ENCODE peak calls at places on chromosomes 12 and 14, in five cellular contexts. U, E, I, C and R are unnamed samples. For H3K9me3 and H3K4me1, the result is how much of the 10 kb centered on the place peaks cover.

GRCh38 chr14:94011795-94012194 is 14.3 kb upstream of the OTUB2 start:
- DNase-seq in U (no peak), E (no peak), I (peak), C (peak), R (no peak)

GRCh38 chr12:96322720-96323119 is 77.5 kb downstream of the CDK17 start:
- DNase-seq in U (no peak), E (no peak), I (no peak), C (no peak), R (no peak)

GRCh38 chr14:21098134-21098891 is at the start of gene ZNF219:
- DNase-seq in U (peak), E (peak), I (peak), C (peak), R (peak)

GRCh38 chr14:49982522-49982951 is 89.7 kb downstream of the ARF6 start:
- DNase-seq in U (no peak), E (no peak), I (peak), C (no peak), R (no peak)

GRCh38 chr14:76951149-76951548 is 77.4 kb downstream of the IRF2BPL start:
- DNase-seq in U (no peak), E (no peak), I (no peak), C (no peak), R (no peak)

GRCh38 chr14:32075636-32076277 is 1.3 kb upstream of the ARHGAP5 start:
- DNase-seq in U (peak), E (peak), I (peak), C (no peak), R (peak)

GRCh38 chr12:72444566-72444965 is 172.4 kb downstream of the TRHDE start:
- DNase-seq in U (no peak), E (no peak), I (no peak), C (no peak), R (no peak)

GRCh38 chr14:49920260-49920659 is 27.4 kb downstream of the ARF6 start:
- DNase-seq in U (no peak), E (no peak), I (no peak), C (no peak), R (no peak)

GRCh38 chr12:89472508-89472907 is 52.1 kb downstream of the GALNT4 start:
- DNase-seq in U (no peak), E (no peak), I (peak), C (no peak), R (no peak)

GRCh38 chr12:12975322-12976077 is 23.5 kb upstream of the GPRC5D start:
- DNase-seq in U (no peak), E (no peak), I (peak), C (no peak), R (peak)

GRCh38 chr12:111761706-111762105 is 5.0 kb upstream of the ALDH2 start:
- DNase-seq in U (no peak), E (peak), I (no peak), C (no peak), R (no peak)

GRCh38 chr12:59486827-59487226 is 109.0 kb upstream of the SLC16A7 start:
- DNase-seq in U (no peak), E (no peak), I (no peak), C (no peak), R (no peak)

DNA sequence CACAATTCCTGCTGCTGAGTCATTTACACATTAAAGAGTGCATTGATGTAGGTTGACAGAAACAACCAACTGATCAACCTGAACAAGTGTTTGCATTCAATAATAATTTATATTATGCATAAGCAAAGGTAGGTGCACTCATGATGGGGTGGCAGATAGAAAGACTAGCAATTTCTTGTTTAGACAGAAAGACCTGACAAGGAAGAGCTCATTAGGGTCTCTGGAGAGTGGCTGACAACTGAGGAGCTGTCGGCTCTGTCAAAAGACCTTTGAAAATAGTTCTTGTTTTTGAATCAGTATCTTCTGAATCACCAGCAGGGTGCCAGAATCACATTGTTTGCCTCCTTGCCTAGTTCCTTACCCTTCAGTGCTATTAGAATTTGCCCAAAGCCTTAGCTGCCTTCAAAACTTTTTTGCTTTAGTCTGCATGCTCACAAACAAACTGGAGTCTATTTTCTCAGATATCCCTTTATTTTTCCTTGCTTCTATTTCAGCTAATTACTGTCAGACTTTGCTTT is 234.7 kb downstream of the BTG1 start:
- DNase-seq in U (no peak), E (no peak), I (no peak), C (no peak), R (no peak)
- H3K4me3 ChIP-seq in U (no peak), E (no peak), I (no peak), C (no peak), R (no peak)

DNA sequence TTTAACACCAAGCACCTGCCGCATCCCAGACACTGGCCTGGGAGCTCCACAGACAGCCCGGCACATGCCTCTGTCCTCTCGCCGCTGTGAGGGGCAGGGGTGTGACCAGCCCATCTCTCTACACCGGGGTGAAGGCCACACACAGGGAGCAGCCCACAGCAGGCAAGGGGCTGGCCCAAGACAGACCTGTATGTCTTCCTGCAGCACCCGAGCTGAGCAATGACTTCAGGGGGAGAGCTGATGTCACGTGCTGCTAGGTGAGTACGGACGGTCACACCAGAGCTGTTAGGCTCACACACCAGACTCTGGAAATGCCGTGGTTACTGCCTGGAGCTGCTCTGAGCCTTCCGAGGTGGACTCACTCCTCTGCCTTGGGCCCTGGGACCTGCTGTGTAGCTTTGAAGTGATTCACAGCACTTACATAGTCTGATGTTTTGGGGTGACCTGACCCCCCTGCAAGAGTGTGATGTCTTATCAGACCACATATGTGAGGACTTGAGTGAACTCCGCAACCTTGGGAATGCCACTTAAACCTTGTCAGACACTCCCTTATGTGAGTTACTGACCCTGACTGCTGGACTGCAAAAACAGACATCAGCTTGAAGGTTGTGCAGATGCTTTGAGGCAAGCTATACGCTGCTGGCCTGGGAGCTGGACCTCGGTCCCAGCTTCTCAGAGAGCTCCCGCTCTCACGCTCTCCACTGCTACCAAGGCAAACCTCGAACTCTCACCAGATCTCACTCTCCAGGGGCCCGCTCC is 1.8 kb downstream of the XRCC3 start:
- DNase-seq in U (no peak), E (no peak), I (no peak), C (no peak), R (no peak)
- H3K9me3 ChIP-seq in U (under half), E (under half), I (under half), C (under half), R (under half)

GRCh38 chr12:124496584-124496983 is 70.8 kb downstream of the NCOR2 start:
- DNase-seq in U (peak), E (peak), I (peak), C (no peak), R (no peak)

GRCh38 chr12:124497658-124498057 is 69.8 kb downstream of the NCOR2 start:
- DNase-seq in U (peak), E (peak), I (peak), C (no peak), R (no peak)

GRCh38 chr12:124498178-124498869 is 69.1 kb downstream of the NCOR2 start:
- DNase-seq in U (peak), E (peak), I (peak), C (no peak), R (no peak)

GRCh38 chr12:124495194-124495983 is 72.0 kb downstream of the NCOR2 start:
- DNase-seq in U (peak), E (peak), I (no peak), C (no peak), R (no peak)

DNA sequence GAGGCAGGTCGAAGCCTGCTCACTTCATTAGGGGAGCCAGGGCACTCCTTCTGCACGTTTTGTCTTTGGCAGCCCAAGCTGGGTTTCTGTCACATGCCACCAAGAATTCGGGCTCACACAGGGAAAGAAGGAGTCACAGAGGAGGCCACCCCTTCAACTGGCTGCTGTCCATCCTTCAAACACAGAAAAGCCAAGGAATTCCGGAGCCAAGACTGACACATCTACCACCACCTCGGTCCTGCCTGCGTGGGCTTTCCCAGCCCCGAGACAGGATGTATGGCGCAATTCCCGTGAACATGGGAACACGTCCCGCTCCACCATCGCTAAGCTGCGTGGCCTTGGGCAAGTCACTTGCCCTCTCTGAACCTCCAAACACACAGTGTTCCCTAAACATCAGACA is 70.4 kb downstream of the NCOR2 start:
- DNase-seq in U (peak), E (peak), I (peak), C (no peak), R (no peak)
- H3K4me1 ChIP-seq in U (half or more), E (half or more), I (half or more), C (under half), R (under half)

GRCh38 chr12:102478416-102479098 is 1.8 kb downstream of the IGF1 start:
- DNase-seq in U (no peak), E (no peak), I (no peak), C (peak), R (no peak)

GRCh38 chr12:102481705-102482104 is 1.3 kb upstream of the IGF1 start:
- DNase-seq in U (no peak), E (no peak), I (no peak), C (no peak), R (no peak)

GRCh38 chr12:102479099-102479887 is 1.1 kb downstream of the IGF1 start:
- DNase-seq in U (no peak), E (no peak), I (no peak), C (no peak), R (no peak)

GRCh38 chr12:102479984-102480383 is 379 bp downstream of the IGF1 start:
- DNase-seq in U (no peak), E (no peak), I (no peak), C (no peak), R (no peak)

GRCh38 chr12:102480401-102480800 is at the start of gene IGF1:
- DNase-seq in U (no peak), E (no peak), I (peak), C (no peak), R (no peak)
- H3K4me3 ChIP-seq in U (peak), E (peak), I (peak), C (no peak), R (no peak)